ENCODE peak calls at places on chromosome 1, in seven cellular contexts. B is neural progenitor cell, K is heart left ventricle, I is sigmoid colon, Z is lower lobe of right lung, E is tibial artery, G is breast epithelium. N is an unnamed sample. For H3K4me1, the result is how much of the 10 kb centered on the place peaks cover.

GRCh38 chr1:43530483-43531452 is at the start of gene PTPRF:
- DNase-seq in K (no peak), I (peak), G (no peak), E (peak), Z (peak), B (peak), N (peak)

GRCh38 chr1:1118893-1119220 is 3.0 kb upstream of the C1orf159 start:
- DNase-seq in E (peak), G (no peak), I (no peak), Z (peak), B (no peak), K (no peak), N (no peak)

GRCh38 chr1:246724725-246725095 is 501 bp downstream of the SCCPDH start:
- DNase-seq in B (peak), Z (no peak), E (no peak), K (peak), I (no peak), G (no peak), N (no peak)

GRCh38 chr1:100249155-100249536 is 488 bp downstream of the DBT start:
- DNase-seq in G (no peak), K (no peak), I (no peak), Z (no peak), E (no peak), B (peak), N (no peak)

GRCh38 chr1:228288536-228289238 is 80.8 kb downstream of the OBSCN start:
- DNase-seq in B (no peak), I (peak), E (peak), K (peak), G (no peak), Z (peak), N (no peak)

GRCh38 chr1:54413295-54413694 is 7.1 kb upstream of the SSBP3 start:
- DNase-seq in K (peak), G (no peak), E (no peak), B (no peak), Z (no peak), I (peak), N (no peak)

GRCh38 chr1:44792736-44793502 is 4.9 kb upstream of the BEST4 start:
- DNase-seq in G (no peak), I (peak), Z (no peak), B (no peak), E (peak), K (no peak), N (no peak)

GRCh38 chr1:117339866-117340357 is 27.3 kb upstream of the MAN1A2 start:
- DNase-seq in K (no peak), I (no peak), E (no peak), G (peak), Z (no peak), B (no peak), N (peak)

GRCh38 chr1:21628798-21629393 is 40.3 kb downstream of the RAP1GAP start:
- DNase-seq in K (no peak), Z (no peak), B (no peak), G (no peak), I (no peak), E (no peak), N (no peak)

DNA sequence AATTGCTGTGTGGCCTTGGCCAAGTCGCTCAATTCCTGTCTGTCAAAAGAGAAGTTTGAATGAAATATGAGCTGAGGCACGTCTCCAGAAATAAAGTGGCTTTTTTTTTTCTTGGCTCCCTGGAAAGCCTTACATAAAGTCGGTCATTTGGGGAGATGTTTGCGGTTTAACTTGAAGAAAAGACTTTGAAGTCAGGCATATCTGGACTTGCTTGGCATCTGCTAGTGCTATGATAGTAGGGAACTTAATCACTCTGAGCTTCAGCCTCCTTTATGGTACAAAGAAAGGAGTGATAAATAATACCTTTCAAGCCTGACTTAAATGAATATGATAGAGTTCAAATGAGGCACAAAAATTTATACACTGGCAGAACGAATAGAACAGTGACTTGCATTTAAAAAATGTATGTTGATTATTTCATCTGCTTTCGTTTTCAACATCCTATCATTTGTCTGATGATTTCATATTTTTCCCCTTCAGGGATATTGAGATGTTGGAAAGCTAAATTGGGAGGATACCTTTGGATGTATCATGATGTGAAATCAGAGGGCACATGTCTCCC is 60.2 kb downstream of the FASLG start:
- DNase-seq in I (no peak), Z (no peak), G (no peak), K (no peak), E (no peak), B (no peak), N (no peak)
- H3K27ac ChIP-seq in I (no peak), Z (no peak), G (no peak), K (no peak), E (no peak), B (no peak), N (no peak)

DNA sequence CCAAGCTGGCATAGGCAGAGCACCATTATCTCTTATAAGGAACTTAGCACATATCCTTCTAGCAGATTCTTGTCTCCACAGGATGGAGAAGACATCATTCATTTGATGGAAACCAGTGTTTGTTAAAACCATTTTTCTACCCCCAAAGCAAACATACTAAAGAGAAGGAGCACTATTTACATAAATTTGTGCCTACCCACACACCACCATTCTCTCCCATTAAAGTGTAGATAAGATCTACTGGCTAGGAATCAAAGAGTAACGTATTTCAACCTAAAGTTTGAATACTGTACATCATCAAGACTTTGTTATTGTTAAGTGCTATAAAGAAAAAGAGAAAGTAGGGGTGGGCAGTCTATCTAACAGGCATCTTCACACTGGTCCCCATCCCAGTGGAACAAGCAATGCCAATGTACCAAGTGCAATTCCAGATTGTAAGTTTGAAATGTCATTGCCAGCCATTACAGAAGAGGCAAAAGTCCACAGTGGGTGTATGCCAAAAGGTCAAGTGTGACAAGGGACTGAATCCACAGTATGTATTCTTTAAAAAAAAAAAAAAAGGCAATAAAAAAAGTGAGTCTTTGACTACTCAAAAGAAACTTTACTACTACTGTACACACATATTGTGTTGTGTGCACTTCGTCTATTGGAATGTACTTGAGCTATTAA is 18.8 kb downstream of the CCSAP start:
- DNase-seq in I (no peak), Z (no peak), E (no peak), B (no peak), G (no peak), K (no peak), N (no peak)
- H3K4me1 ChIP-seq in I (under half), Z (under half), E (under half), B (under half), G (under half), K (under half), N (under half)

DNA sequence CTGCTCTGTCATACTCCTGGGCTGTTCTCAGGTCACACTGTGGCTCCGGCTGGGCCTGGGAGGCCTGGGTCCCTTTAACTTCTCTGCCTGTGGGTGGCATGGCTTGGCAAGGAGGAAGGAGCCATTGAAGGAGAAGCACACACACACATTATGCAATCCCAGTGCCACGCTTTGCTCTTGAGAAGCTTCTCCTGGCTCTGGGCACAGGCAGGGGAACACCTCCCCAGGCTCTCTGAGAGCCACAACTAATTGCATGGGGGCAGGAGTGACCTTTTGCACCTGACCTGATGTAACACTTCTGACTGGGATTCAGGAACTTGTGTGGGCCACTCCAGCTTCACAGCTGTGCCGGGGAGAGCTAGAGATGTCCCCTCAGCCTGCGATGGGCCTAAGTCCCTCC is 23.1 kb downstream of the LGR6 start:
- DNase-seq in I (no peak), K (no peak), E (peak), Z (peak), G (peak), B (no peak), N (no peak)
- H3K27ac ChIP-seq in I (no peak), K (no peak), E (peak), Z (no peak), G (peak), B (no peak), N (no peak)

GRCh38 chr1:201128476-201128875 is 1.5 kb upstream of the ASCL5 start:
- DNase-seq in K (no peak), E (no peak), I (no peak), G (no peak), B (no peak), Z (peak), N (no peak)
- H3K4me1 ChIP-seq in K (under half), E (under half), I (under half), G (under half), B (under half), Z (under half), N (under half)

N was measured in CD8-positive, alpha-beta memory T cell.